ENCODE peak calls at places on chromosomes 6 and 20, in eight cellular contexts. X, P, Y, R, G, O, D and H are unnamed samples.

GRCh38 chr6:33788694-33789549 is at the start of gene LEMD2:
- DNase-seq in X (peak), P (peak), Y (peak), R (peak), G (peak), O (peak), D (peak), H (peak)

GRCh38 chr20:1555952-1556351 is 1.6 kb downstream of the SIRPD start:
- DNase-seq in X (no peak), P (no peak), Y (no peak), R (no peak), G (no peak), O (no peak), D (no peak), H (no peak)

GRCh38 chr6:138654715-138655634 is 118.6 kb upstream of the CCDC28A start:
- DNase-seq in X (no peak), P (no peak), Y (no peak), R (no peak), G (no peak), O (no peak), D (peak), H (peak)

GRCh38 chr20:1304711-1305515 is 24.0 kb downstream of the SDCBP2 start:
- DNase-seq in X (no peak), P (no peak), Y (no peak), R (no peak), G (no peak), O (no peak), D (no peak), H (no peak)

GRCh38 chr20:25310268-25310920 is 62.5 kb downstream of the PYGB start:
- DNase-seq in X (no peak), P (peak), Y (peak), R (no peak), G (peak), O (peak), D (peak), H (peak)

GRCh38 chr20:37295595-37295994 is 6.1 kb downstream of the MANBAL start:
- DNase-seq in X (no peak), P (peak), Y (no peak), R (no peak), G (no peak), O (no peak), D (no peak), H (no peak)

GRCh38 chr20:35621560-35621946 is 5.9 kb downstream of the SPAG4 start:
- DNase-seq in X (no peak), P (peak), Y (no peak), R (no peak), G (no peak), O (no peak), D (no peak), H (no peak)

GRCh38 chr6:66896415-66896814 is 1189.4 kb upstream of the EYS start:
- DNase-seq in X (no peak), P (no peak), Y (no peak), R (no peak), G (peak), O (no peak), D (no peak), H (no peak)

DNA sequence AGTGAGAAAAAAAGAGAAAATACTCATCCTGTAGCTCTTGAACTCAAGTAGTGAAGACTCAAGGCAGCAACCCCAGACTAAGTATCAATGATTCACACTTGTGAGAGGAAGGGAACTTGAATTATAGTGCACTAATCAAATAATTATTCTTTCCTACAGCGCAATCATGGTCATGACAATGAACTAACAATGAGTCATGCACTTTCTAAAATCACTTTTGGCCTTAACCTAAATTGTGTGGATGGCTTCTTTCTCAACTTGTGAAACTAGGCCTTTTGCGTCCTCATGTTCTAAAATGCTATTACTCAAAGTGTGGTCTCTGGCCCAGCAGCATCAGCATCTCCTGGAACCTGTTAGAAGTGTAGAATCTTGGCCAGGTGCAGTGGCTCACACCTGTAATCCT is 68.6 kb upstream of the NOX3 start:
- DNase-seq in X (no peak), P (peak), Y (no peak), R (no peak), G (no peak), O (no peak), D (no peak), H (peak)
- TF ChIP-seq USF2 in X (no peak), P (no peak), Y (no peak), R (no peak), G (no peak), O (no peak), D (no peak), H (no peak)

GRCh38 chr6:1987640-1988039 is 257.8 kb downstream of the GMDS start:
- DNase-seq in X (no peak), P (no peak), Y (no peak), R (no peak), G (no peak), O (no peak), D (no peak), H (peak)
- TF ChIP-seq USF2 in X (no peak), P (no peak), Y (no peak), R (no peak), G (no peak), O (no peak), D (no peak), H (peak)

GRCh38 chr6:89977808-89978748 is 83.8 kb downstream of the GJA10 start:
- DNase-seq in X (no peak), P (no peak), Y (no peak), R (no peak), G (no peak), O (peak), D (no peak), H (peak)
- TF ChIP-seq USF2 in X (no peak), P (no peak), Y (no peak), R (no peak), G (no peak), O (no peak), D (no peak), H (no peak)

DNA sequence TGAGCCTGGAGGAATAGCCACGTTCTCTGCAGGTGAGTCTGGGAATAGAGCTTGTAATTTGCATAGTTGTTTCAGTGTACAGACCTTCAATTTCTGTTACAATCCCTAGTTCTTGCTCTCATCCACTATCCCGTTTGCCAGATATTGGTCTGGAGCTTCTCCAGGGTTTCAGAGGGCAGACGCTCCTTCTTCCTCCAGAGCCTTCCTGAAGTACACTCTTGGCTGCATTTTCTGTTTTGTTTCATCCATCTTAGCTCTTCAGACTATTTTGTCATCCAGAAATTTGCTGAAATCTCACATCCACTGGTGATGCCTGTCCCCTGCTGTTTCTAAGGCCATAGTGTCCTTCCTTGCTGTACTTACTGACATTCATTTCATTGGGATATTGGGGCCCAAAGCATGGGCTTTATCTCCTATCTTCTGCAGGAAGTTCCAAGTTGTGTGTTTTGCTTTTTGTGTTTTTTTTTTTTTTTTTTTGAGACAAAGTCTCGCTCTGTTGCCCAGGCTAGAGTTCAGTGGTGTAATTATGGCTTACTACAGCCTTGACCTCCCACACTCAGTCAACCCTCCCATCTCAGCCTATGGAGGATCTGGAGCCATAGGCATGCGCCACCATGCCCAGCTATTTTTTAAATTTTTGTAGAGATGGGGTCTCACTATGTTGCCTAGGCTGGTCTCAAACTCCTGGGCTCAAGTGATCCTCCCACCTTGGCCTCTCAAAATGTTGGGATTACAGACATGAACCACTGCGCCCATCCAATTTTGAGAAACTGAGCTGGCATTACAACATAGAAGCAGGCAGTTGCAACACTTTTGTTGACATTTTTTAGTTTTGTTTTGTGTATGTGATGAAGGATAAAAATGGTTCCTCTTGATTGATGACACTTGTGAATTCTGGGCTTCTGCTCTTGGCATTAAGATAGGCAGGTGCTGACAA is 18.8 kb downstream of the CDS2 start:
- DNase-seq in X (no peak), P (no peak), Y (no peak), R (no peak), G (no peak), O (no peak), D (no peak), H (no peak)
- TF ChIP-seq USF2 in X (no peak), P (no peak), Y (no peak), R (no peak), G (no peak), O (no peak), D (no peak), H (no peak)

GRCh38 chr20:8431538-8432434 is 299.7 kb downstream of the PLCB1 start:
- DNase-seq in X (peak), P (no peak), Y (no peak), R (no peak), G (no peak), O (peak), D (no peak), H (no peak)
- TF ChIP-seq USF2 in X (no peak), P (no peak), Y (no peak), R (no peak), G (no peak), O (no peak), D (no peak), H (no peak)